ENCODE peak calls at places on chromosomes 5 and 9, in eight cellular contexts. One of them, this sample, is unnamed.

GRCh38 chr9:130461218-130461630 is 16.5 kb downstream of the ASS1 start:
- DNase-seq in astrocyte: no peak
- DNase-seq in heart right ventricle: peak; percentile 48
- DNase-seq in pancreas: peak; percentile 88
- DNase-seq in bronchial epithelial cell: no peak
- DNase-seq in CD8-positive, alpha-beta T cell: peak; percentile 68
- DNase-seq in H1: no peak
- DNase-seq in left lung: peak; percentile 48
- DNase-seq in this sample: no peak

GRCh38 chr9:104808030-104808614 is 44.2 kb downstream of the NIPSNAP3B start:
- DNase-seq in astrocyte: peak; percentile 26
- DNase-seq in heart right ventricle: peak; percentile 30
- DNase-seq in pancreas: no peak
- DNase-seq in bronchial epithelial cell: peak; percentile 7
- DNase-seq in CD8-positive, alpha-beta T cell: no peak
- DNase-seq in H1: no peak
- DNase-seq in left lung: no peak
- DNase-seq in this sample: no peak

GRCh38 chr5:170623576-170624181 is 119.9 kb downstream of the KCNIP1 start:
- DNase-seq in astrocyte: no peak
- DNase-seq in heart right ventricle: no peak
- DNase-seq in pancreas: no peak
- DNase-seq in bronchial epithelial cell: peak; percentile 37
- DNase-seq in CD8-positive, alpha-beta T cell: no peak
- DNase-seq in H1: no peak
- DNase-seq in left lung: no peak
- DNase-seq in this sample: no peak

GRCh38 chr5:145931718-145932117 is 4.7 kb upstream of the SH3RF2 start:
- DNase-seq in astrocyte: peak; percentile 53
- DNase-seq in heart right ventricle: no peak
- DNase-seq in pancreas: no peak
- DNase-seq in bronchial epithelial cell: no peak
- DNase-seq in CD8-positive, alpha-beta T cell: no peak
- DNase-seq in H1: no peak
- DNase-seq in left lung: no peak
- DNase-seq in this sample: no peak

GRCh38 chr9:3459076-3459475 is 66.7 kb downstream of the RFX3 start:
- DNase-seq in astrocyte: no peak
- DNase-seq in heart right ventricle: no peak
- DNase-seq in pancreas: no peak
- DNase-seq in bronchial epithelial cell: no peak
- DNase-seq in CD8-positive, alpha-beta T cell: no peak
- DNase-seq in H1: no peak
- DNase-seq in left lung: no peak
- DNase-seq in this sample: no peak

GRCh38 chr9:111632051-111632450 is 917 bp downstream of the DNAJC25 start:
- DNase-seq in astrocyte: no peak
- DNase-seq in heart right ventricle: no peak
- DNase-seq in pancreas: no peak
- DNase-seq in bronchial epithelial cell: peak; percentile 15
- DNase-seq in CD8-positive, alpha-beta T cell: no peak
- DNase-seq in H1: no peak
- DNase-seq in left lung: no peak
- DNase-seq in this sample: no peak

GRCh38 chr5:148970228-148970627 is 92.6 kb downstream of the SH3TC2 start:
- DNase-seq in astrocyte: no peak
- DNase-seq in heart right ventricle: no peak
- DNase-seq in pancreas: no peak
- DNase-seq in bronchial epithelial cell: no peak
- DNase-seq in CD8-positive, alpha-beta T cell: no peak
- DNase-seq in H1: no peak
- DNase-seq in left lung: no peak
- DNase-seq in this sample: no peak

GRCh38 chr9:98652741-98653140 is 56.0 kb downstream of the GABBR2 start:
- DNase-seq in astrocyte: no peak
- DNase-seq in heart right ventricle: no peak
- DNase-seq in pancreas: no peak
- DNase-seq in bronchial epithelial cell: no peak
- DNase-seq in CD8-positive, alpha-beta T cell: no peak
- DNase-seq in H1: no peak
- DNase-seq in left lung: no peak
- DNase-seq in this sample: no peak

GRCh38 chr9:20604561-20604960 is 17.7 kb downstream of the MLLT3 start:
- DNase-seq in astrocyte: no peak
- DNase-seq in heart right ventricle: no peak
- DNase-seq in pancreas: no peak
- DNase-seq in bronchial epithelial cell: no peak
- DNase-seq in CD8-positive, alpha-beta T cell: no peak
- DNase-seq in H1: no peak
- DNase-seq in left lung: no peak
- DNase-seq in this sample: no peak

GRCh38 chr5:96851312-96852062 is 24.8 kb upstream of the ERAP2 start:
- DNase-seq in astrocyte: no peak
- DNase-seq in heart right ventricle: no peak
- DNase-seq in pancreas: no peak
- DNase-seq in bronchial epithelial cell: no peak
- DNase-seq in CD8-positive, alpha-beta T cell: no peak
- DNase-seq in H1: no peak
- DNase-seq in left lung: no peak
- DNase-seq in this sample: no peak

GRCh38 chr9:14313378-14313940 is 482 bp downstream of the NFIB start:
- DNase-seq in astrocyte: no peak
- DNase-seq in heart right ventricle: no peak
- DNase-seq in pancreas: no peak
- DNase-seq in bronchial epithelial cell: peak; percentile 14
- DNase-seq in CD8-positive, alpha-beta T cell: no peak
- DNase-seq in H1: no peak
- DNase-seq in left lung: no peak
- DNase-seq in this sample: no peak

GRCh38 chr9:79023134-79023577 is 548.6 kb upstream of the TLE4 start:
- DNase-seq in astrocyte: peak; percentile 97
- DNase-seq in heart right ventricle: no peak
- DNase-seq in pancreas: no peak
- DNase-seq in bronchial epithelial cell: peak; percentile 98
- DNase-seq in CD8-positive, alpha-beta T cell: no peak
- DNase-seq in H1: no peak
- DNase-seq in left lung: no peak
- DNase-seq in this sample: no peak

GRCh38 chr9:83698976-83699585 is 8.7 kb downstream of the UBQLN1 start:
- DNase-seq in astrocyte: peak; percentile 7
- DNase-seq in heart right ventricle: no peak
- DNase-seq in pancreas: no peak
- DNase-seq in bronchial epithelial cell: no peak
- DNase-seq in CD8-positive, alpha-beta T cell: no peak
- DNase-seq in H1: no peak
- DNase-seq in left lung: no peak
- DNase-seq in this sample: no peak

GRCh38 chr5:177085985-177086917 is at the start of gene FGFR4:
- DNase-seq in astrocyte: peak; percentile 9
- DNase-seq in heart right ventricle: peak; percentile 36
- DNase-seq in pancreas: peak; percentile 90
- DNase-seq in bronchial epithelial cell: peak; percentile 35
- DNase-seq in CD8-positive, alpha-beta T cell: peak; percentile 47
- DNase-seq in H1: peak; percentile 87
- DNase-seq in left lung: peak; percentile 67
- DNase-seq in this sample: peak; percentile 79

GRCh38 chr5:158351485-158352140 is 492.7 kb upstream of the CLINT1 start:
- DNase-seq in astrocyte: no peak
- DNase-seq in heart right ventricle: no peak
- DNase-seq in pancreas: no peak
- DNase-seq in bronchial epithelial cell: no peak
- DNase-seq in CD8-positive, alpha-beta T cell: no peak
- DNase-seq in H1: no peak
- DNase-seq in left lung: no peak
- DNase-seq in this sample: no peak

DNA sequence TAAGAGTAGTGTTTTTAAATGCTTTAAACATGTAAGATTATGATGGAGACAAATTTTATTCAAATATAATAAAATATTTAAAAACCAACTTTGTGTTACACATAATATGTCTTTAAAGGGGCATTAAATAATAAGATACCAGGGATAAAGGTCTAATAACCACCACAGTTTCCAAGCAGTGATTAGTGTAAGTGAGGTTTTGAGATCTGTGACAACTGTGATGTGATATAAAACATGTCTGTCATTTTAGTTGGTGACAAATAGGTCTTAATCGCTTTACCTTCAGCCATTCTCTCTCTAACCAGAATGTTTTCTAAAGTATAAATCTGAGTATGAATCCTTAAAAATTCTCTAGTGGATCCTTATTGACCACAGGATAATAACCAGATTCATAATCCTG is 28.1 kb downstream of the PPIP5K2 start:
- DNase-seq in astrocyte: no peak
- DNase-seq in heart right ventricle: no peak
- DNase-seq in pancreas: no peak
- DNase-seq in bronchial epithelial cell: no peak
- DNase-seq in CD8-positive, alpha-beta T cell: no peak
- DNase-seq in H1: no peak
- DNase-seq in left lung: no peak
- DNase-seq in this sample: no peak
- H3K36me3 ChIP-seq in astrocyte: peaks cover 5% of the 10 kb centered on the region
- H3K36me3 ChIP-seq in heart right ventricle: peaks cover 68% of the 10 kb centered on the region
- H3K36me3 ChIP-seq in pancreas: no peaks in the 10 kb centered on the region
- H3K36me3 ChIP-seq in bronchial epithelial cell: no peaks in the 10 kb centered on the region
- H3K36me3 ChIP-seq in CD8-positive, alpha-beta T cell: peaks cover 6% of the 10 kb centered on the region
- H3K36me3 ChIP-seq in H1: no peaks in the 10 kb centered on the region
- H3K36me3 ChIP-seq in left lung: peaks cover 33% of the 10 kb centered on the region
- H3K36me3 ChIP-seq in this sample: peaks cover 14% of the 10 kb centered on the region

GRCh38 chr5:68766952-68767464 is 326.8 kb upstream of the SLC30A5 start:
- DNase-seq in astrocyte: no peak
- DNase-seq in heart right ventricle: no peak
- DNase-seq in pancreas: no peak
- DNase-seq in bronchial epithelial cell: no peak
- DNase-seq in CD8-positive, alpha-beta T cell: no peak
- DNase-seq in H1: no peak
- DNase-seq in left lung: no peak
- DNase-seq in this sample: no peak

GRCh38 chr5:68771221-68771620 is 322.6 kb upstream of the SLC30A5 start:
- DNase-seq in astrocyte: no peak
- DNase-seq in heart right ventricle: no peak
- DNase-seq in pancreas: no peak
- DNase-seq in bronchial epithelial cell: no peak
- DNase-seq in CD8-positive, alpha-beta T cell: no peak
- DNase-seq in H1: no peak
- DNase-seq in left lung: no peak
- DNase-seq in this sample: no peak

GRCh38 chr5:68771747-68772146 is 322.1 kb upstream of the SLC30A5 start:
- DNase-seq in astrocyte: no peak
- DNase-seq in heart right ventricle: no peak
- DNase-seq in pancreas: no peak
- DNase-seq in bronchial epithelial cell: no peak
- DNase-seq in CD8-positive, alpha-beta T cell: no peak
- DNase-seq in H1: no peak
- DNase-seq in left lung: no peak
- DNase-seq in this sample: no peak

DNA sequence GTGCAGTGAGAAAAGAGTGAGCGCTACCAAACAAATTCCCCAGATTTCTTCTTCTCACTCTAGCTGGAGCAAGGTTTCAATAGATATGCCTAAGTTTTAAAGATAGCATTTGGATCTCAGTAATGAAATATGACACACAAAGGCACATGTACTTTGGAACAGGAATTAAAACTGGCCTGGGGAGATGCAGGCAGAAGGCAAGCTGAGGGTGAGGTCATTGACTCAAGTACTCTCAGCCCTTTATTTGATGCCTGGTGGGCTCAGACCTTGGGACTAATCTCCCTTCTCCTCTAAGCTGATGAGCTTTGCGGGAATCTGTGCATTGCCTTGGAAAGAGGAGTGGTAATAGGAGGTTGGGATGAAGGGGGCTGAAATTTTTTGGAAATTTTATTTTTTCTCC is 323.2 kb upstream of the SLC30A5 start:
- DNase-seq in astrocyte: no peak
- DNase-seq in heart right ventricle: no peak
- DNase-seq in pancreas: no peak
- DNase-seq in bronchial epithelial cell: no peak
- DNase-seq in CD8-positive, alpha-beta T cell: no peak
- DNase-seq in H1: no peak
- DNase-seq in left lung: no peak
- DNase-seq in this sample: no peak
- TF ChIP-seq CTCF in astrocyte: no peak
- TF ChIP-seq CTCF in heart right ventricle: no peak
- TF ChIP-seq CTCF in pancreas: no peak
- TF ChIP-seq CTCF in bronchial epithelial cell: no peak
- TF ChIP-seq CTCF in CD8-positive, alpha-beta T cell: no peak
- TF ChIP-seq CTCF in H1: no peak
- TF ChIP-seq CTCF in left lung: no peak
- TF ChIP-seq CTCF in this sample: no peak

GRCh38 chr9:132637351-132637750 is 32.4 kb downstream of the DDX31 start:
- DNase-seq in astrocyte: no peak
- DNase-seq in heart right ventricle: no peak
- DNase-seq in pancreas: no peak
- DNase-seq in bronchial epithelial cell: peak; percentile 75
- DNase-seq in CD8-positive, alpha-beta T cell: no peak
- DNase-seq in H1: no peak
- DNase-seq in left lung: no peak
- DNase-seq in this sample: no peak
- H3K36me3 ChIP-seq in astrocyte: peaks cover 30% of the 10 kb centered on the region
- H3K36me3 ChIP-seq in heart right ventricle: peaks cover 67% of the 10 kb centered on the region
- H3K36me3 ChIP-seq in pancreas: no peaks in the 10 kb centered on the region
- H3K36me3 ChIP-seq in bronchial epithelial cell: peaks cover 5% of the 10 kb centered on the region
- H3K36me3 ChIP-seq in CD8-positive, alpha-beta T cell: peaks cover 19% of the 10 kb centered on the region
- H3K36me3 ChIP-seq in H1: peaks cover 17% of the 10 kb centered on the region
- H3K36me3 ChIP-seq in left lung: peaks cover 70% of the 10 kb centered on the region
- H3K36me3 ChIP-seq in this sample: peaks cover 60% of the 10 kb centered on the region

GRCh38 chr5:875931-876330 is 16.7 kb downstream of the BRD9 start:
- DNase-seq in astrocyte: no peak
- DNase-seq in heart right ventricle: no peak
- DNase-seq in pancreas: no peak
- DNase-seq in bronchial epithelial cell: no peak
- DNase-seq in CD8-positive, alpha-beta T cell: no peak
- DNase-seq in H1: no peak
- DNase-seq in left lung: no peak
- DNase-seq in this sample: no peak

GRCh38 chr5:873328-873727 is 19.3 kb downstream of the BRD9 start:
- DNase-seq in astrocyte: no peak
- DNase-seq in heart right ventricle: no peak
- DNase-seq in pancreas: no peak
- DNase-seq in bronchial epithelial cell: no peak
- DNase-seq in CD8-positive, alpha-beta T cell: no peak
- DNase-seq in H1: no peak
- DNase-seq in left lung: no peak
- DNase-seq in this sample: no peak

GRCh38 chr5:880816-881550 is 11.6 kb downstream of the BRD9 start:
- DNase-seq in astrocyte: no peak
- DNase-seq in heart right ventricle: no peak
- DNase-seq in pancreas: peak; percentile 41
- DNase-seq in bronchial epithelial cell: no peak
- DNase-seq in CD8-positive, alpha-beta T cell: no peak
- DNase-seq in H1: no peak
- DNase-seq in left lung: no peak
- DNase-seq in this sample: no peak

GRCh38 chr5:878125-878524 is 14.5 kb downstream of the BRD9 start:
- DNase-seq in astrocyte: no peak
- DNase-seq in heart right ventricle: no peak
- DNase-seq in pancreas: no peak
- DNase-seq in bronchial epithelial cell: no peak
- DNase-seq in CD8-positive, alpha-beta T cell: no peak
- DNase-seq in H1: no peak
- DNase-seq in left lung: no peak
- DNase-seq in this sample: no peak

GRCh38 chr5:876398-877365 is 15.9 kb downstream of the BRD9 start:
- DNase-seq in astrocyte: no peak
- DNase-seq in heart right ventricle: no peak
- DNase-seq in pancreas: peak; percentile 45
- DNase-seq in bronchial epithelial cell: no peak
- DNase-seq in CD8-positive, alpha-beta T cell: no peak
- DNase-seq in H1: no peak
- DNase-seq in left lung: no peak
- DNase-seq in this sample: no peak
- TF ChIP-seq CTCF in astrocyte: no peak
- TF ChIP-seq CTCF in heart right ventricle: no peak
- TF ChIP-seq CTCF in pancreas: no peak
- TF ChIP-seq CTCF in bronchial epithelial cell: no peak
- TF ChIP-seq CTCF in CD8-positive, alpha-beta T cell: no peak
- TF ChIP-seq CTCF in H1: no peak
- TF ChIP-seq CTCF in left lung: no peak
- TF ChIP-seq CTCF in this sample: no peak